ENCODE peak calls at places on chromosomes 4 and X, in five cellular contexts. R is GM12878, A is K562, I is HepG2, T is SK-N-SH. K is an unnamed sample.

GRCh38 chr4:86032476-86033022 is 327.3 kb downstream of the MAPK10 start:
- DNase-seq in R (no peak), A (no peak), I (no peak), T (peak; percentile 45), K (no peak)

GRCh38 chrX:8849462-8849861 is 48.3 kb upstream of the FAM9A start:
- DNase-seq in R (no peak), A (no peak), I (peak; percentile 30), T (no peak), K (no peak)

GRCh38 chr4:140756292-140757219 is at the start of gene TBC1D9:
- DNase-seq in R (peak; percentile 25), A (no peak), I (peak; percentile 68), T (peak; percentile 81), K (peak; percentile 86)

GRCh38 chrX:54560411-54560810 is 30.4 kb downstream of the GNL3L start:
- DNase-seq in R (no peak), A (no peak), I (no peak), T (no peak), K (no peak)

GRCh38 chrX:32150141-32150540 is 1061.2 kb downstream of the DMD start:
- DNase-seq in R (no peak), A (no peak), I (no peak), T (no peak), K (no peak)

GRCh38 chr4:141807501-141807900 is 171.1 kb downstream of the IL15 start:
- DNase-seq in R (no peak), A (no peak), I (no peak), T (no peak), K (no peak)

GRCh38 chr4:24604558-24605214 is 20.3 kb upstream of the DHX15 start:
- DNase-seq in R (no peak), A (no peak), I (no peak), T (no peak), K (no peak)

GRCh38 chr4:46830971-46831454 is 78.0 kb downstream of the COX7B2 start:
- DNase-seq in R (no peak), A (no peak), I (no peak), T (no peak), K (no peak)

GRCh38 chr4:8410641-8411271 is 29.8 kb downstream of the ACOX3 start:
- DNase-seq in R (no peak), A (peak; percentile 79), I (peak; percentile 80), T (peak; percentile 88), K (peak; percentile 81)

GRCh38 chrX:72016881-72017783 is 106.5 kb downstream of the NHSL2 start:
- DNase-seq in R (no peak), A (no peak), I (no peak), T (no peak), K (no peak)

GRCh38 chr4:8024073-8024786 is 84.6 kb upstream of the AFAP1 start:
- DNase-seq in R (no peak), A (no peak), I (no peak), T (no peak), K (no peak)

GRCh38 chr4:141524116-141524515 is 112.3 kb upstream of the IL15 start:
- DNase-seq in R (no peak), A (no peak), I (no peak), T (no peak), K (no peak)

GRCh38 chrX:40153335-40154221 is 55.8 kb upstream of the BCOR start:
- DNase-seq in R (no peak), A (peak; percentile 64), I (no peak), T (peak; percentile 76), K (no peak)

GRCh38 chrX:106170318-106170717 is 2.2 kb downstream of the PWWP3B start:
- DNase-seq in R (no peak), A (no peak), I (no peak), T (peak; percentile 7), K (peak; percentile 8)

GRCh38 chrX:13364230-13364629 is 44.4 kb upstream of the ATXN3L start:
- DNase-seq in R (no peak), A (no peak), I (no peak), T (no peak), K (no peak)

GRCh38 chrX:2134782-2135181 is 366.0 kb downstream of the DHRSX start:
- DNase-seq in R (no peak), A (no peak), I (no peak), T (no peak), K (no peak)

GRCh38 chrX:13258052-13258444 is 61.8 kb downstream of the ATXN3L start:
- DNase-seq in R (no peak), A (no peak), I (no peak), T (no peak), K (no peak)

GRCh38 chr4:77145806-77146425 is 11.1 kb upstream of the CCNG2 start:
- DNase-seq in R (no peak), A (no peak), I (no peak), T (no peak), K (no peak)

GRCh38 chrX:10326578-10326977 is 169.8 kb downstream of the CLCN4 start:
- DNase-seq in R (no peak), A (no peak), I (peak; percentile 25), T (peak; percentile 30), K (peak; percentile 22)

GRCh38 chr4:67704843-67705242 is 3.9 kb upstream of the UBA6 start:
- DNase-seq in R (no peak), A (no peak), I (no peak), T (no peak), K (no peak)

GRCh38 chrX:110015027-110015426 is 12.1 kb downstream of the TMEM164 start:
- DNase-seq in R (no peak), A (no peak), I (no peak), T (no peak), K (no peak)

GRCh38 chr4:87499415-87500106 is 29.6 kb downstream of the SPARCL1 start:
- DNase-seq in R (no peak), A (no peak), I (no peak), T (no peak), K (no peak)

GRCh38 chr4:8721621-8722020 is 129.1 kb downstream of the CPZ start:
- DNase-seq in R (no peak), A (no peak), I (no peak), T (no peak), K (no peak)

GRCh38 chr4:7393491-7394183 is 41.1 kb downstream of the PSAPL1 start:
- DNase-seq in R (no peak), A (no peak), I (no peak), T (peak; percentile 3), K (no peak)

GRCh38 chrX:76279007-76279406 is 106.1 kb downstream of the PBDC1 start:
- DNase-seq in R (peak; percentile 5), A (peak; percentile 7), I (peak; percentile 37), T (peak; percentile 47), K (peak; percentile 22)

GRCh38 chr4:1570291-1571164 is 113.6 kb downstream of the FAM53A start:
- DNase-seq in R (no peak), A (no peak), I (no peak), T (no peak), K (no peak)

GRCh38 chrX:53086464-53086863 is 4.3 kb downstream of the TSPYL2 start:
- DNase-seq in R (no peak), A (no peak), I (no peak), T (no peak), K (no peak)

GRCh38 chrX:48083212-48083611 is 11.8 kb upstream of the ZNF630 start:
- DNase-seq in R (no peak), A (peak; percentile 73), I (peak; percentile 6), T (peak; percentile 68), K (peak; percentile 26)

DNA sequence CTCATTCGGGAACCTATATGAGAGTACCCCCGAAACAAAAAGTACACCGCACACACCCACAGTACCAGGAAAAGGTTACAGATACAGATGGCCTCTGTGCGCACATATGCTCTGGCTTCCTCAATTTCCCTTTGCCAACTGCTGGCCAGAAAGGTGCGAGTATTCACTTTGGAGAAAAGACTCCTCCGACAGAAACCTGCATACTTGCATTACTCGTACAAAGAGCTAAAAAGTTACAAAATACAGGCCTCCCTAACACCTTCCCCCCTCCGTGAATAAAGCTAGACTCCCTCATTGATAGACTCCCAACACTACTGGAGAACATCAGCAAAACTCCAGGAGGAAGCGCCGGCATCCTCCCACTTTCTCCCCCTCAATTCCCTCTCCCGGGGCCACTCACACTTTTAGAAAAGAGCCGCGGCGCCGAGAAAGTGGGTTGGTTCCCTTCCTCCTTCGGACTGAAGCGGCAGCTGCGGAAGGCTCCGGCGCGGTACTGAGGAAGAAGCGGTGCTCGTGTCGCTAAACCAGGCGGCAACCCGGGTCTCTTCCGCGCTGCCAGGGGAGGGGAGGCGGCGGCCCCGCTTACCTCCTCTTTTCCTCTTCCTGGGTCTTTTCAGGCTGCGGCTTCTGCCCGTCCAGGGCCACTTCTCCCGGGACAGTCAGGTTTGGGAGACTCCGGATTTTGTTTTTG is 1.2 kb downstream of the FBXW7 start:
- DNase-seq in R (no peak), A (peak; percentile 38), I (no peak), T (peak; percentile 52), K (no peak)
- TF ChIP-seq REST in R (no peak), A (no peak), I (no peak), T (no peak), K (no peak)

GRCh38 chrX:68694429-68695205 is 47.2 kb downstream of the STARD8 start:
- DNase-seq in R (no peak), A (peak; percentile 35), I (no peak), T (no peak), K (no peak)

GRCh38 chrX:68691921-68692320 is 44.5 kb downstream of the STARD8 start:
- DNase-seq in R (no peak), A (no peak), I (no peak), T (no peak), K (no peak)

GRCh38 chrX:68695206-68695845 is 47.9 kb downstream of the STARD8 start:
- DNase-seq in R (no peak), A (no peak), I (no peak), T (no peak), K (no peak)

GRCh38 chrX:68692651-68693050 is 45.2 kb downstream of the STARD8 start:
- DNase-seq in R (no peak), A (no peak), I (no peak), T (no peak), K (no peak)

DNA sequence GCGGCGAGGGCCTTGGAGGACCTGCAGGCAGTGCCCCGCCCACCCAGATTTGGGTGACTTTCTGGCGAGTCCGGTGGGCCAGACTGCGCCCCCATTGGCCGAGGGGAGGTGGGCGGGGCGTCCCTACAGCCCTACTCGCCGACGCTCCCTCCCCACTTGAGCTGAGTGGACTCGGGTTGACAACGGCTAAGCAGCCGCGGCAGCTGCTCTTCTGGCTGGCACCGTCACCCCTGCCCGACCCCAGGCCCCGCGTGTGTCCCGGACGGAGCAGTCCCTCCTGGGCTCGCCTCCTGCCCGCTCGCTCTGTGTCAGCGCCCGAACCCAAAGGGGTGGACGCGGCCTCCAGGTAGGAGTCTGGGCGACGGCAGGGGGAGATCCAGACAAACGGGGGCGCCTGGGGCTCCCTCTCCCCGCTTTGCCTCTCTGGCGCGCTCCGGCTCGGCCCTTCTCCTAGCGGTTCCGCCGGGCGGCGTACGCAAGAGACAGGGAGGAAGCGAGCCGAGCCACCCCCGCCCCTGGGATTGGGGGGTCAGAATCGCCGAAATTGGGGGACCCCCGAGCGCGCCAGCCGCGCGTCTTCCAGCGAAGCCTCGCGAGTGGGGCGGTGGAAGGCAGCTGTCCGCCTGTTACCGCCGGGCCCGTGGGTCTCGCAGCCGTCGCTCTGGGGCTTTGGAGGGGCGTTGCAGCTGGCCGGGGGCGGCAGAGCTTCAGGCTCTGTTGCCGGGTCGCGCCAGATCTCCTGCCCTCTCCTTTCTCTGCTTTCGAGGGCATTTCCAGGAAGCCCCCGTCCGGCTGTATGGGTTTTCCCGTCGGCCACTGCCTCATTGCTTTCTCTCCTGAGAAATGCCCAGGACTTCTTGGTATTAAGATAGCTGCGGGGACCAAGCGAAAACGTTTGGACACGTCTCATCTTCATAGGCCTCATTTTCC is 46.3 kb downstream of the STARD8 start:
- DNase-seq in R (no peak), A (peak; percentile 87), I (no peak), T (peak; percentile 90), K (no peak)
- H3K9ac ChIP-seq in R (no peak overlapping the region), A (peak overlapping the region; percentile 71), I (peak overlapping the region; percentile 29), T (peak overlapping the region; percentile 52), K (no peak overlapping the region)

GRCh38 chrX:139831689-139832456 is 101.0 kb downstream of the ATP11C start:
- DNase-seq in R (no peak), A (no peak), I (no peak), T (no peak), K (no peak)
- TF ChIP-seq YY1 in R (no peak), A (no peak), I (no peak), T (no peak), K (no peak)

GRCh38 chrX:113959912-113960626 is 623.8 kb upstream of the HTR2C start:
- DNase-seq in R (no peak), A (no peak), I (no peak), T (no peak), K (no peak)
- TF ChIP-seq REST in R (no peak), A (no peak), I (no peak), T (no peak), K (no peak)